ENCODE peak calls at places on chromosomes 16 and 17, in eight cellular contexts. One of them, this sample, is unnamed.

GRCh38 chr17:56185905-56186783 is 32.9 kb downstream of the ANKFN1 start:
- DNase-seq in stimulated activated CD8-positive, alpha-beta memory T cell treated with anti-CD3 and anti-CD28 coated beads, Interleukin-7, amount 100 ng/mL, for 1 hour: no peak
- DNase-seq in NCI-H524: no peak
- DNase-seq in NCI-H774: no peak
- DNase-seq in AG09319: peak
- DNase-seq in T-helper 9 cell: no peak
- DNase-seq in colonic mucosa: no peak
- DNase-seq in lung: no peak
- DNase-seq in this sample: no peak

GRCh38 chr17:10215286-10215685 is 16.9 kb upstream of the GAS7 start:
- DNase-seq in stimulated activated CD8-positive, alpha-beta memory T cell treated with anti-CD3 and anti-CD28 coated beads, Interleukin-7, amount 100 ng/mL, for 1 hour: no peak
- DNase-seq in NCI-H524: no peak
- DNase-seq in NCI-H774: no peak
- DNase-seq in AG09319: no peak
- DNase-seq in T-helper 9 cell: no peak
- DNase-seq in colonic mucosa: no peak
- DNase-seq in lung: no peak
- DNase-seq in this sample: no peak

GRCh38 chr17:81246679-81247338 is 7.7 kb downstream of the NDUFAF8 start:
- DNase-seq in stimulated activated CD8-positive, alpha-beta memory T cell treated with anti-CD3 and anti-CD28 coated beads, Interleukin-7, amount 100 ng/mL, for 1 hour: no peak
- DNase-seq in NCI-H524: no peak
- DNase-seq in NCI-H774: no peak
- DNase-seq in AG09319: no peak
- DNase-seq in T-helper 9 cell: no peak
- DNase-seq in colonic mucosa: no peak
- DNase-seq in lung: no peak
- DNase-seq in this sample: peak

GRCh38 chr17:51154176-51154575 is 817 bp downstream of the NME1 start:
- DNase-seq in stimulated activated CD8-positive, alpha-beta memory T cell treated with anti-CD3 and anti-CD28 coated beads, Interleukin-7, amount 100 ng/mL, for 1 hour: no peak
- DNase-seq in NCI-H524: peak
- DNase-seq in NCI-H774: no peak
- DNase-seq in AG09319: no peak
- DNase-seq in T-helper 9 cell: no peak
- DNase-seq in colonic mucosa: no peak
- DNase-seq in lung: no peak
- DNase-seq in this sample: no peak

GRCh38 chr16:12017583-12017982 is 41.0 kb downstream of the SNX29 start:
- DNase-seq in stimulated activated CD8-positive, alpha-beta memory T cell treated with anti-CD3 and anti-CD28 coated beads, Interleukin-7, amount 100 ng/mL, for 1 hour: no peak
- DNase-seq in NCI-H524: no peak
- DNase-seq in NCI-H774: no peak
- DNase-seq in AG09319: peak
- DNase-seq in T-helper 9 cell: no peak
- DNase-seq in colonic mucosa: no peak
- DNase-seq in lung: no peak
- DNase-seq in this sample: no peak

GRCh38 chr17:58965221-58965620 is 141.5 kb downstream of the TRIM37 start:
- DNase-seq in stimulated activated CD8-positive, alpha-beta memory T cell treated with anti-CD3 and anti-CD28 coated beads, Interleukin-7, amount 100 ng/mL, for 1 hour: no peak
- DNase-seq in NCI-H524: no peak
- DNase-seq in NCI-H774: no peak
- DNase-seq in AG09319: no peak
- DNase-seq in T-helper 9 cell: no peak
- DNase-seq in colonic mucosa: no peak
- DNase-seq in lung: no peak
- DNase-seq in this sample: no peak

GRCh38 chr16:14003119-14003570 is 68.0 kb upstream of the MRTFB start:
- DNase-seq in stimulated activated CD8-positive, alpha-beta memory T cell treated with anti-CD3 and anti-CD28 coated beads, Interleukin-7, amount 100 ng/mL, for 1 hour: no peak
- DNase-seq in NCI-H524: no peak
- DNase-seq in NCI-H774: no peak
- DNase-seq in AG09319: no peak
- DNase-seq in T-helper 9 cell: no peak
- DNase-seq in colonic mucosa: peak
- DNase-seq in lung: peak
- DNase-seq in this sample: peak

GRCh38 chr16:29900888-29901606 is 759 bp downstream of the ASPHD1 start:
- DNase-seq in stimulated activated CD8-positive, alpha-beta memory T cell treated with anti-CD3 and anti-CD28 coated beads, Interleukin-7, amount 100 ng/mL, for 1 hour: no peak
- DNase-seq in NCI-H524: no peak
- DNase-seq in NCI-H774: no peak
- DNase-seq in AG09319: no peak
- DNase-seq in T-helper 9 cell: no peak
- DNase-seq in colonic mucosa: no peak
- DNase-seq in lung: no peak
- DNase-seq in this sample: no peak

This sample was measured in spleen.